ENCODE peak calls at places on chromosomes 5 and 9, in ten cellular contexts. C is neural progenitor cell, O is thyroid gland, J is A549, I is body of pancreas, Q is cardiac muscle cell, A is psoas muscle, M is cardiac fibroblast, T is uterus, P is brain microvascular endothelial cell. N is an unnamed sample.

GRCh38 chr5:6727231-6727630 is 14.0 kb downstream of the TENT4A start:
- DNase-seq in T (no peak), J (no peak), A (no peak), P (no peak), C (no peak), Q (no peak), I (no peak), M (no peak), O (no peak), N (no peak)

GRCh38 chr5:154034944-154035343 is 3.8 kb downstream of the FAM114A2 start:
- DNase-seq in T (no peak), J (no peak), Q (no peak), P (no peak), I (no peak), C (no peak), A (no peak), M (no peak), O (no peak), N (no peak)

GRCh38 chr9:105054488-105054887 is 126.5 kb upstream of the ABCA1 start:
- DNase-seq in A (no peak), I (peak; percentile 68), M (peak; percentile 71), Q (peak; percentile 75), J (no peak), P (peak; percentile 69), C (no peak), T (no peak), O (no peak), N (peak; percentile 86)

GRCh38 chr5:174735498-174736350 is 11.3 kb downstream of the MSX2 start:
- DNase-seq in O (no peak), I (peak; percentile 38), A (no peak), Q (peak; percentile 28), C (peak; percentile 88), M (no peak), T (no peak), P (no peak), J (peak; percentile 76), N (no peak)

GRCh38 chr5:109692011-109692410 is 2.3 kb downstream of the MAN2A1 start:
- DNase-seq in T (no peak), J (no peak), M (peak; percentile 45), P (peak; percentile 15), C (peak; percentile 4), Q (peak; percentile 52), I (no peak), A (no peak), O (no peak), N (peak; percentile 64)

GRCh38 chr9:14348241-14349140 is 34.5 kb upstream of the NFIB start:
- DNase-seq in M (peak; percentile 49), C (peak; percentile 64), I (no peak), Q (peak; percentile 60), O (peak; percentile 54), A (peak; percentile 43), T (no peak), J (no peak), P (no peak), N (no peak)

GRCh38 chr5:155616779-155617392 is 603.3 kb downstream of the KIF4B start:
- DNase-seq in C (peak; percentile 70), I (peak; percentile 13), M (peak; percentile 0), O (peak; percentile 50), T (no peak), Q (peak; percentile 3), P (no peak), J (peak; percentile 52), A (peak; percentile 19), N (peak; percentile 16)

GRCh38 chr9:11064853-11065252 is 452.1 kb upstream of the PTPRD start:
- DNase-seq in J (no peak), O (no peak), A (no peak), M (no peak), P (no peak), Q (no peak), I (no peak), T (no peak), C (no peak), N (no peak)

GRCh38 chr5:30874234-30875034 is 319.1 kb upstream of the CDH6 start:
- DNase-seq in P (no peak), Q (no peak), I (no peak), C (no peak), A (no peak), M (no peak), T (no peak), J (no peak), O (peak; percentile 15), N (no peak)

DNA sequence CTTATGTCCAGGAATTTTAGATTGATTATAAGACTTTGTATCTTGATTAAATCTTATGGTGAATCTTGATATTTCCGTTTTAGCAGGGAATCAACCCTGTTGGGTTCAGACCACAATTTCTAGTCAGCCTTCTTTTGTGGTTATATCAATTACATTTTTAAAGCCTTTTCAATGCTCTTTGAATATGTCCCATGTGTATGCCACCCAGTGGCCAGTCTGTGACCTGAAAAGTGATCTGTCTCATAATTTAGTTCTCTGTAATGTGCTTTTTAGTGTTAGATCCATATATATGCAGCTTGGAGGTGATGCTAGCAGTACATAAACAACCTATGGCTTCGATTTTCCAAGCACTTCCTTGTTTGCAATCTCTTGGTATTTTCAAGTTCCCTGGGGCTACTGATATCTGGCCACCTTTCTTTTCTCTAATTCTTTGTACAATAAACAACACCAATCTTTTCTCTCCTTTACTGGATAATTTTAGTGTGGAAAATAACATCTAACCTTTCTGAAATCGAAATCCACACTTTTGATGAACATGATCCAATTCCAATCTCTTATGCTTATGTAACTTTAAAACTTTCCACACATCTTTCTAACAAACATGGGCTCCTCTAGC is 28.8 kb downstream of the PDE8B start:
- DNase-seq in C (no peak), O (no peak), Q (peak; percentile 40), M (peak; percentile 29), P (peak; percentile 34), J (peak; percentile 25), I (peak; percentile 40), T (no peak), A (no peak), N (no peak)
- TF ChIP-seq CTCF in C (peak; percentile 30), O (no peak), Q (peak; percentile 42), M (peak; percentile 40), P (peak; percentile 60), J (peak; percentile 64), I (peak; percentile 25), T (no peak), A (peak; percentile 27), N (peak; percentile 52)

GRCh38 chr5:54522080-54522479 is 4.5 kb downstream of the SNX18 start:
- DNase-seq in T (no peak), I (no peak), A (no peak), J (no peak), O (no peak), P (no peak), C (no peak), M (no peak), Q (no peak), N (peak; percentile 42)
- H3K4me3 ChIP-seq in T (no peak overlapping the region), I (no peak overlapping the region), A (peak overlapping the region; percentile 99), J (no peak overlapping the region), O (no peak overlapping the region), P (no peak overlapping the region), C (no peak overlapping the region), M (no peak overlapping the region), Q (peak overlapping the region; percentile 86), N (peak overlapping the region; percentile 95)

GRCh38 chr5:3509290-3509689 is 86.3 kb upstream of the IRX1 start:
- DNase-seq in O (no peak), J (no peak), P (no peak), I (no peak), T (no peak), C (no peak), A (no peak), M (no peak), Q (no peak), N (no peak)
- TF ChIP-seq CTCF in O (no peak), J (no peak), P (no peak), I (no peak), T (no peak), C (peak; percentile 10), A (no peak), M (no peak), Q (no peak), N (peak; percentile 3)

GRCh38 chr9:126524353-126525077 is 89.2 kb upstream of the LMX1B start:
- DNase-seq in O (no peak), Q (no peak), A (no peak), I (no peak), C (no peak), P (no peak), J (no peak), T (no peak), M (no peak), N (no peak)
- H3K4me3 ChIP-seq in O (no peak overlapping the region), Q (no peak overlapping the region), A (no peak overlapping the region), I (no peak overlapping the region), C (no peak overlapping the region), P (no peak overlapping the region), J (no peak overlapping the region), T (no peak overlapping the region), M (no peak overlapping the region), N (no peak overlapping the region)

GRCh38 chr9:26727471-26727870 is 165.1 kb downstream of the CAAP1 start:
- DNase-seq in C (no peak), A (no peak), M (no peak), J (no peak), Q (no peak), I (no peak), O (no peak), T (no peak), P (no peak), N (no peak)

GRCh38 chr9:26725573-26725972 is 167.0 kb downstream of the CAAP1 start:
- DNase-seq in T (no peak), A (no peak), M (no peak), O (no peak), P (no peak), J (no peak), C (no peak), Q (no peak), I (no peak), N (peak; percentile 21)

GRCh38 chr9:26722755-26723154 is 169.8 kb downstream of the CAAP1 start:
- DNase-seq in I (no peak), C (no peak), T (no peak), M (no peak), Q (no peak), P (no peak), J (no peak), A (no peak), O (no peak), N (no peak)

DNA sequence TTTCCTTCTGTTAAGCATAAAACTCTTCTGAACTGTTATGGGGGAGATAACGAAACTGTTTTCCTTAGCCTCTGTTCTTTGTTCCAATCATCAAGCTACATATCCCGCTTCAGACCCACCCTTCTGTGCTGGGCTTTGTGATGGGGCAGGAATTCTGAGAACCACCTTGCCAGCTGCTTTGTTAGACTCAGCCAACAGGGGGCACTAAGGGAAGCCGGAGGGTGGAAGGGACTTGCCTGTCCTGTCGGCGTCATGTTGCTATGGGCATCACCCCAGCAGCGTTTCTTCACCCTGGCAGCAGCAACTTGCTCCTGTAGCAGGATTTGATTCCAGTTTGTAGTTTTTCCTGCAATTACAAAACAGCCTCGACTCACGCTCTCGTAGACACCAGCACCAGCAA is 169.1 kb downstream of the CAAP1 start:
- DNase-seq in A (peak; percentile 24), Q (peak; percentile 29), M (peak; percentile 17), T (peak; percentile 16), O (peak; percentile 26), J (peak; percentile 44), C (peak; percentile 83), P (no peak), I (peak; percentile 16), N (peak; percentile 24)
- TF ChIP-seq CTCF in A (no peak), Q (peak; percentile 48), M (peak; percentile 59), T (peak; percentile 24), O (no peak), J (peak; percentile 51), C (peak; percentile 77), P (peak; percentile 51), I (peak; percentile 12), N (peak; percentile 44)

N was measured in AG10803.